ENCODE peak calls at places on chromosomes 7 and 10, in eight cellular contexts. One of them, this sample, is unnamed.

GRCh38 chr7:101507791-101508252 is 121.3 kb downstream of the MYL10 start:
- DNase-seq in SW480: peak; percentile 75
- DNase-seq in heart left ventricle: no peak
- DNase-seq in GM03348: peak; percentile 45
- DNase-seq in activated CD4-positive, alpha-beta T cell treated with anti-CD3 and anti-CD28 coated beads, Interleukin-2, amount 50 U/mL, for 1 hour: peak; percentile 4
- DNase-seq in AG08395: no peak
- DNase-seq in esophagus squamous epithelium: no peak
- DNase-seq in hepatocyte: peak; percentile 91
- DNase-seq in this sample: peak; percentile 47

GRCh38 chr7:93751421-93751820 is 139.1 kb downstream of the TFPI2 start:
- DNase-seq in SW480: peak; percentile 56
- DNase-seq in heart left ventricle: no peak
- DNase-seq in GM03348: no peak
- DNase-seq in activated CD4-positive, alpha-beta T cell treated with anti-CD3 and anti-CD28 coated beads, Interleukin-2, amount 50 U/mL, for 1 hour: no peak
- DNase-seq in AG08395: no peak
- DNase-seq in esophagus squamous epithelium: no peak
- DNase-seq in hepatocyte: no peak
- DNase-seq in this sample: no peak

GRCh38 chr10:47421057-47421952 is 37.2 kb upstream of the ZNF488 start:
- DNase-seq in SW480: peak; percentile 31
- DNase-seq in heart left ventricle: no peak
- DNase-seq in GM03348: peak; percentile 31
- DNase-seq in activated CD4-positive, alpha-beta T cell treated with anti-CD3 and anti-CD28 coated beads, Interleukin-2, amount 50 U/mL, for 1 hour: no peak
- DNase-seq in AG08395: peak; percentile 38
- DNase-seq in esophagus squamous epithelium: no peak
- DNase-seq in hepatocyte: no peak
- DNase-seq in this sample: peak; percentile 50

GRCh38 chr7:81014266-81014665 is 95.4 kb upstream of the SEMA3C start:
- DNase-seq in SW480: no peak
- DNase-seq in heart left ventricle: no peak
- DNase-seq in GM03348: peak; percentile 23
- DNase-seq in activated CD4-positive, alpha-beta T cell treated with anti-CD3 and anti-CD28 coated beads, Interleukin-2, amount 50 U/mL, for 1 hour: no peak
- DNase-seq in AG08395: peak; percentile 13
- DNase-seq in esophagus squamous epithelium: no peak
- DNase-seq in hepatocyte: no peak
- DNase-seq in this sample: no peak

GRCh38 chr7:69067397-69067796 is 530.9 kb upstream of the AUTS2 start:
- DNase-seq in SW480: peak; percentile 17
- DNase-seq in heart left ventricle: no peak
- DNase-seq in GM03348: no peak
- DNase-seq in activated CD4-positive, alpha-beta T cell treated with anti-CD3 and anti-CD28 coated beads, Interleukin-2, amount 50 U/mL, for 1 hour: no peak
- DNase-seq in AG08395: no peak
- DNase-seq in esophagus squamous epithelium: no peak
- DNase-seq in hepatocyte: peak; percentile 73
- DNase-seq in this sample: no peak

GRCh38 chr10:36254191-36254590 is 612.1 kb upstream of the FZD8 start:
- DNase-seq in SW480: no peak
- DNase-seq in heart left ventricle: peak; percentile 72
- DNase-seq in GM03348: no peak
- DNase-seq in activated CD4-positive, alpha-beta T cell treated with anti-CD3 and anti-CD28 coated beads, Interleukin-2, amount 50 U/mL, for 1 hour: no peak
- DNase-seq in AG08395: no peak
- DNase-seq in esophagus squamous epithelium: no peak
- DNase-seq in hepatocyte: no peak
- DNase-seq in this sample: no peak

GRCh38 chr7:152709307-152710133 is 33.6 kb upstream of the XRCC2 start:
- DNase-seq in SW480: peak; percentile 66
- DNase-seq in heart left ventricle: no peak
- DNase-seq in GM03348: no peak
- DNase-seq in activated CD4-positive, alpha-beta T cell treated with anti-CD3 and anti-CD28 coated beads, Interleukin-2, amount 50 U/mL, for 1 hour: no peak
- DNase-seq in AG08395: no peak
- DNase-seq in esophagus squamous epithelium: no peak
- DNase-seq in hepatocyte: no peak
- DNase-seq in this sample: no peak

GRCh38 chr7:7650682-7651206 is 10.2 kb downstream of the UMAD1 start:
- DNase-seq in SW480: no peak
- DNase-seq in heart left ventricle: no peak
- DNase-seq in GM03348: no peak
- DNase-seq in activated CD4-positive, alpha-beta T cell treated with anti-CD3 and anti-CD28 coated beads, Interleukin-2, amount 50 U/mL, for 1 hour: no peak
- DNase-seq in AG08395: no peak
- DNase-seq in esophagus squamous epithelium: no peak
- DNase-seq in hepatocyte: no peak
- DNase-seq in this sample: no peak

GRCh38 chr7:44244282-44244681 is 43.5 kb downstream of the YKT6 start:
- DNase-seq in SW480: no peak
- DNase-seq in heart left ventricle: no peak
- DNase-seq in GM03348: peak; percentile 55
- DNase-seq in activated CD4-positive, alpha-beta T cell treated with anti-CD3 and anti-CD28 coated beads, Interleukin-2, amount 50 U/mL, for 1 hour: peak; percentile 14
- DNase-seq in AG08395: no peak
- DNase-seq in esophagus squamous epithelium: no peak
- DNase-seq in hepatocyte: no peak
- DNase-seq in this sample: peak; percentile 75

GRCh38 chr7:157618091-157618726 is 281.4 kb downstream of the DNAJB6 start:
- DNase-seq in SW480: no peak
- DNase-seq in heart left ventricle: no peak
- DNase-seq in GM03348: no peak
- DNase-seq in activated CD4-positive, alpha-beta T cell treated with anti-CD3 and anti-CD28 coated beads, Interleukin-2, amount 50 U/mL, for 1 hour: no peak
- DNase-seq in AG08395: no peak
- DNase-seq in esophagus squamous epithelium: no peak
- DNase-seq in hepatocyte: no peak
- DNase-seq in this sample: no peak

GRCh38 chr10:112628951-112629604 is 182.1 kb downstream of the VTI1A start:
- DNase-seq in SW480: no peak
- DNase-seq in heart left ventricle: no peak
- DNase-seq in GM03348: no peak
- DNase-seq in activated CD4-positive, alpha-beta T cell treated with anti-CD3 and anti-CD28 coated beads, Interleukin-2, amount 50 U/mL, for 1 hour: no peak
- DNase-seq in AG08395: no peak
- DNase-seq in esophagus squamous epithelium: no peak
- DNase-seq in hepatocyte: no peak
- DNase-seq in this sample: no peak

GRCh38 chr7:129535896-129536295 is 33.6 kb downstream of the SMKR1 start:
- DNase-seq in SW480: no peak
- DNase-seq in heart left ventricle: no peak
- DNase-seq in GM03348: no peak
- DNase-seq in activated CD4-positive, alpha-beta T cell treated with anti-CD3 and anti-CD28 coated beads, Interleukin-2, amount 50 U/mL, for 1 hour: no peak
- DNase-seq in AG08395: no peak
- DNase-seq in esophagus squamous epithelium: no peak
- DNase-seq in hepatocyte: no peak
- DNase-seq in this sample: no peak

GRCh38 chr7:103637726-103638125 is 191.7 kb upstream of the SLC26A5 start:
- DNase-seq in SW480: no peak
- DNase-seq in heart left ventricle: no peak
- DNase-seq in GM03348: peak; percentile 15
- DNase-seq in activated CD4-positive, alpha-beta T cell treated with anti-CD3 and anti-CD28 coated beads, Interleukin-2, amount 50 U/mL, for 1 hour: no peak
- DNase-seq in AG08395: no peak
- DNase-seq in esophagus squamous epithelium: no peak
- DNase-seq in hepatocyte: no peak
- DNase-seq in this sample: no peak

GRCh38 chr7:148672041-148672440 is 26.7 kb upstream of the CUL1 start:
- DNase-seq in SW480: no peak
- DNase-seq in heart left ventricle: no peak
- DNase-seq in GM03348: no peak
- DNase-seq in activated CD4-positive, alpha-beta T cell treated with anti-CD3 and anti-CD28 coated beads, Interleukin-2, amount 50 U/mL, for 1 hour: no peak
- DNase-seq in AG08395: no peak
- DNase-seq in esophagus squamous epithelium: no peak
- DNase-seq in hepatocyte: no peak
- DNase-seq in this sample: no peak

GRCh38 chr10:51667992-51668689 is 31.3 kb downstream of the CSTF2T start:
- DNase-seq in SW480: no peak
- DNase-seq in heart left ventricle: no peak
- DNase-seq in GM03348: peak; percentile 47
- DNase-seq in activated CD4-positive, alpha-beta T cell treated with anti-CD3 and anti-CD28 coated beads, Interleukin-2, amount 50 U/mL, for 1 hour: no peak
- DNase-seq in AG08395: peak; percentile 25
- DNase-seq in esophagus squamous epithelium: no peak
- DNase-seq in hepatocyte: no peak
- DNase-seq in this sample: no peak

GRCh38 chr7:153386581-153386980 is 627.0 kb downstream of the ACTR3B start:
- DNase-seq in SW480: no peak
- DNase-seq in heart left ventricle: no peak
- DNase-seq in GM03348: no peak
- DNase-seq in activated CD4-positive, alpha-beta T cell treated with anti-CD3 and anti-CD28 coated beads, Interleukin-2, amount 50 U/mL, for 1 hour: no peak
- DNase-seq in AG08395: no peak
- DNase-seq in esophagus squamous epithelium: no peak
- DNase-seq in hepatocyte: no peak
- DNase-seq in this sample: no peak

GRCh38 chr10:77159538-77160110 is 478.0 kb downstream of the KCNMA1 start:
- DNase-seq in SW480: no peak
- DNase-seq in heart left ventricle: no peak
- DNase-seq in GM03348: peak; percentile 19
- DNase-seq in activated CD4-positive, alpha-beta T cell treated with anti-CD3 and anti-CD28 coated beads, Interleukin-2, amount 50 U/mL, for 1 hour: no peak
- DNase-seq in AG08395: no peak
- DNase-seq in esophagus squamous epithelium: no peak
- DNase-seq in hepatocyte: no peak
- DNase-seq in this sample: no peak

GRCh38 chr7:155594961-155595366 is 48.6 kb upstream of the CNPY1 start:
- DNase-seq in SW480: peak; percentile 52
- DNase-seq in heart left ventricle: no peak
- DNase-seq in GM03348: no peak
- DNase-seq in activated CD4-positive, alpha-beta T cell treated with anti-CD3 and anti-CD28 coated beads, Interleukin-2, amount 50 U/mL, for 1 hour: no peak
- DNase-seq in AG08395: no peak
- DNase-seq in esophagus squamous epithelium: no peak
- DNase-seq in hepatocyte: peak; percentile 47
- DNase-seq in this sample: peak; percentile 24

GRCh38 chr10:112966191-112966855 is 16.3 kb downstream of the TCF7L2 start:
- DNase-seq in SW480: no peak
- DNase-seq in heart left ventricle: no peak
- DNase-seq in GM03348: no peak
- DNase-seq in activated CD4-positive, alpha-beta T cell treated with anti-CD3 and anti-CD28 coated beads, Interleukin-2, amount 50 U/mL, for 1 hour: no peak
- DNase-seq in AG08395: no peak
- DNase-seq in esophagus squamous epithelium: no peak
- DNase-seq in hepatocyte: no peak
- DNase-seq in this sample: no peak

GRCh38 chr10:104300002-104300735 is 31.2 kb downstream of the GSTO2 start:
- DNase-seq in SW480: no peak
- DNase-seq in heart left ventricle: peak; percentile 76
- DNase-seq in GM03348: peak; percentile 62
- DNase-seq in activated CD4-positive, alpha-beta T cell treated with anti-CD3 and anti-CD28 coated beads, Interleukin-2, amount 50 U/mL, for 1 hour: no peak
- DNase-seq in AG08395: peak; percentile 78
- DNase-seq in esophagus squamous epithelium: no peak
- DNase-seq in hepatocyte: peak; percentile 44
- DNase-seq in this sample: no peak